ENCODE peak calls at places on chromosomes 7 and 10, in five cellular contexts. One of them, this sample, is unnamed. For H3K9me3 and H3K36me3, the result is how much of the 10 kb centered on the place peaks cover.

GRCh38 chr10:83574770-83575169 is 564.5 kb upstream of the GHITM start:
- DNase-seq in tibial artery: no peak
- DNase-seq in sigmoid colon: no peak
- DNase-seq in BE2C: no peak
- DNase-seq in WERI-Rb-1: no peak
- DNase-seq in this sample: no peak

GRCh38 chr7:87574630-87575029 is 26.1 kb downstream of the ABCB1 start:
- DNase-seq in tibial artery: no peak
- DNase-seq in BE2C: no peak
- DNase-seq in WERI-Rb-1: no peak
- DNase-seq in sigmoid colon: no peak
- DNase-seq in this sample: no peak

GRCh38 chr10:105837951-105838350 is 1196.9 kb downstream of the SORCS3 start:
- DNase-seq in WERI-Rb-1: no peak
- DNase-seq in sigmoid colon: no peak
- DNase-seq in BE2C: no peak
- DNase-seq in tibial artery: no peak
- DNase-seq in this sample: no peak

GRCh38 chr10:132371641-132372081 is 25.3 kb upstream of the PWWP2B start:
- DNase-seq in BE2C: no peak
- DNase-seq in tibial artery: peak
- DNase-seq in sigmoid colon: no peak
- DNase-seq in WERI-Rb-1: peak
- DNase-seq in this sample: peak

GRCh38 chr10:12708921-12709320 is 292.6 kb downstream of the CCDC3 start:
- DNase-seq in sigmoid colon: peak
- DNase-seq in tibial artery: no peak
- DNase-seq in BE2C: no peak
- DNase-seq in WERI-Rb-1: no peak
- DNase-seq in this sample: no peak

GRCh38 chr7:95725170-95725569 is 47.2 kb upstream of the DYNC1I1 start:
- DNase-seq in BE2C: no peak
- DNase-seq in tibial artery: no peak
- DNase-seq in WERI-Rb-1: peak
- DNase-seq in sigmoid colon: no peak
- DNase-seq in this sample: no peak

GRCh38 chr10:14056545-14057332 is 274.0 kb downstream of the FRMD4A start:
- DNase-seq in tibial artery: no peak
- DNase-seq in WERI-Rb-1: no peak
- DNase-seq in sigmoid colon: no peak
- DNase-seq in BE2C: no peak
- DNase-seq in this sample: no peak

GRCh38 chr10:132926070-132926469 is 16.3 kb downstream of the CFAP46 start:
- DNase-seq in tibial artery: no peak
- DNase-seq in BE2C: no peak
- DNase-seq in sigmoid colon: no peak
- DNase-seq in WERI-Rb-1: no peak
- DNase-seq in this sample: no peak

GRCh38 chr10:123622381-123622780 is 43.8 kb upstream of the GPR26 start:
- DNase-seq in tibial artery: no peak
- DNase-seq in sigmoid colon: no peak
- DNase-seq in BE2C: no peak
- DNase-seq in WERI-Rb-1: no peak
- DNase-seq in this sample: no peak

GRCh38 chr7:121608785-121609184 is 212.7 kb upstream of the FAM3C start:
- DNase-seq in BE2C: no peak
- DNase-seq in WERI-Rb-1: peak
- DNase-seq in tibial artery: no peak
- DNase-seq in sigmoid colon: no peak
- DNase-seq in this sample: no peak

GRCh38 chr7:158103378-158103777 is 484.2 kb downstream of the PTPRN2 start:
- DNase-seq in sigmoid colon: no peak
- DNase-seq in tibial artery: no peak
- DNase-seq in BE2C: no peak
- DNase-seq in WERI-Rb-1: no peak
- DNase-seq in this sample: no peak

GRCh38 chr7:155195939-155196523 is 101.6 kb upstream of the INSIG1 start:
- DNase-seq in BE2C: no peak
- DNase-seq in tibial artery: no peak
- DNase-seq in sigmoid colon: no peak
- DNase-seq in WERI-Rb-1: no peak
- DNase-seq in this sample: no peak

GRCh38 chr10:35421553-35422178 is 85.4 kb downstream of the CCNY start:
- DNase-seq in WERI-Rb-1: no peak
- DNase-seq in BE2C: peak
- DNase-seq in sigmoid colon: peak
- DNase-seq in tibial artery: peak
- DNase-seq in this sample: no peak

GRCh38 chr10:99689461-99689860 is 30.2 kb downstream of the ENTPD7 start:
- DNase-seq in sigmoid colon: no peak
- DNase-seq in BE2C: no peak
- DNase-seq in tibial artery: no peak
- DNase-seq in WERI-Rb-1: no peak
- DNase-seq in this sample: no peak

GRCh38 chr10:24872049-24872789 is 80.2 kb downstream of the PRTFDC1 start:
- DNase-seq in BE2C: no peak
- DNase-seq in sigmoid colon: no peak
- DNase-seq in tibial artery: no peak
- DNase-seq in WERI-Rb-1: no peak
- DNase-seq in this sample: no peak

GRCh38 chr7:142249918-142250317 is 7.9 kb downstream of the PRSS58 start:
- DNase-seq in tibial artery: no peak
- DNase-seq in sigmoid colon: no peak
- DNase-seq in WERI-Rb-1: no peak
- DNase-seq in BE2C: no peak
- DNase-seq in this sample: no peak

GRCh38 chr10:43233601-43234430 is 33.0 kb downstream of the RASGEF1A start:
- DNase-seq in WERI-Rb-1: peak
- DNase-seq in sigmoid colon: peak
- DNase-seq in tibial artery: peak
- DNase-seq in BE2C: peak
- DNase-seq in this sample: no peak

GRCh38 chr10:4535531-4535930 is 290.5 kb upstream of the AKR1E2 start:
- DNase-seq in BE2C: no peak
- DNase-seq in sigmoid colon: no peak
- DNase-seq in tibial artery: no peak
- DNase-seq in WERI-Rb-1: no peak
- DNase-seq in this sample: no peak

GRCh38 chr10:89119651-89120050 is 87.5 kb downstream of the CH25H start:
- DNase-seq in sigmoid colon: no peak
- DNase-seq in BE2C: no peak
- DNase-seq in WERI-Rb-1: no peak
- DNase-seq in tibial artery: no peak
- DNase-seq in this sample: no peak

GRCh38 chr7:7428806-7429205 is 106.9 kb downstream of the COL28A1 start:
- DNase-seq in WERI-Rb-1: no peak
- DNase-seq in sigmoid colon: no peak
- DNase-seq in tibial artery: no peak
- DNase-seq in BE2C: no peak
- DNase-seq in this sample: no peak

GRCh38 chr7:14765731-14766130 is 136.8 kb downstream of the DGKB start:
- DNase-seq in WERI-Rb-1: no peak
- DNase-seq in tibial artery: no peak
- DNase-seq in sigmoid colon: no peak
- DNase-seq in BE2C: no peak
- DNase-seq in this sample: no peak

GRCh38 chr10:620971-621370 is 68.5 kb downstream of the DIP2C start:
- DNase-seq in BE2C: no peak
- DNase-seq in WERI-Rb-1: no peak
- DNase-seq in sigmoid colon: no peak
- DNase-seq in tibial artery: no peak
- DNase-seq in this sample: no peak

DNA sequence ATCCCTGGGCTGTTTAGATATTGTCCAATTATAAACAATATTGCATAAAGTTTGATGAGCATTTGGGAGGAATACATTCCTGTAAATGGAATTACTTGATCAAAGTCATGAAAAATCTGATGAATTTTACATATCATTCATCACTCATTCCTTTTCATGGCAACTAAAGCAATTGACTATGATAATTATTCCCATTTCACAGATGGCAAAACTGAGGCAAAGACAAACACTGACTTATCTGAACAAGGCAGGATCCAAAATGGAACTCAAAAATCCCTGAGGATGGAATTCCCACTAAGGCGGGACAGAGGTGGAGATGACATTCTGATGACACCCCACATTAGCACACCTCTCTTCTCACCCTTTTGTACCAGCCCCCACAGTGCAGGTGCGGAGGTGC is 17.1 kb downstream of the SLIT1 start:
- DNase-seq in sigmoid colon: no peak
- DNase-seq in tibial artery: no peak
- DNase-seq in BE2C: no peak
- DNase-seq in WERI-Rb-1: no peak
- DNase-seq in this sample: no peak
- H3K9me3 ChIP-seq in sigmoid colon: under half
- H3K9me3 ChIP-seq in tibial artery: under half
- H3K9me3 ChIP-seq in BE2C: under half
- H3K9me3 ChIP-seq in WERI-Rb-1: under half
- H3K9me3 ChIP-seq in this sample: under half

GRCh38 chr10:84845628-84846261 is 517.4 kb downstream of the CCSER2 start:
- DNase-seq in BE2C: peak
- DNase-seq in tibial artery: no peak
- DNase-seq in sigmoid colon: no peak
- DNase-seq in WERI-Rb-1: peak
- DNase-seq in this sample: no peak
- TF ChIP-seq CTCF in BE2C: peak
- TF ChIP-seq CTCF in tibial artery: no peak
- TF ChIP-seq CTCF in sigmoid colon: no peak
- TF ChIP-seq CTCF in WERI-Rb-1: peak
- TF ChIP-seq CTCF in this sample: no peak

DNA sequence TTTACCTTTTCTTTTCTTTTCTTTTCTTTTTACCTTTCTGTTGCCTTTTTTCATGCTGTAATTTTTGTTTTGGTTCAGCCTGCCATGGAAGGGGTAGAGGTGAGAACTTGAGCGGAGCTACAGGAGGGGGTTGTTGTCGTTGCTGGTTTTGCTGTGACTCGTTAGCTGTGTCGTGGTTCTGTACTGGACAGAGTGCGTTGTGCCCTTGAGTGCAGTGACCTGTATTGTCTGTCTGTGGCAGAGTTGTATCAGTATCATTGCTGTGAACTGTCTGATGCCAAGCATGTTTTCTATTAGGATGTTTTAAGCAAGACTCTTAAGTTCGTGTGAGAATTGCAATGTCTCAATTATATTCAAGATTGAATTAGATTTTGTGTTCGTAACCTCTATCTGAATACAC is 67.5 kb downstream of the TRRAP start:
- DNase-seq in WERI-Rb-1: no peak
- DNase-seq in BE2C: no peak
- DNase-seq in tibial artery: no peak
- DNase-seq in sigmoid colon: no peak
- DNase-seq in this sample: no peak
- H3K36me3 ChIP-seq in WERI-Rb-1: half or more
- H3K36me3 ChIP-seq in BE2C: half or more
- H3K36me3 ChIP-seq in tibial artery: half or more
- H3K36me3 ChIP-seq in sigmoid colon: half or more
- H3K36me3 ChIP-seq in this sample: half or more

DNA sequence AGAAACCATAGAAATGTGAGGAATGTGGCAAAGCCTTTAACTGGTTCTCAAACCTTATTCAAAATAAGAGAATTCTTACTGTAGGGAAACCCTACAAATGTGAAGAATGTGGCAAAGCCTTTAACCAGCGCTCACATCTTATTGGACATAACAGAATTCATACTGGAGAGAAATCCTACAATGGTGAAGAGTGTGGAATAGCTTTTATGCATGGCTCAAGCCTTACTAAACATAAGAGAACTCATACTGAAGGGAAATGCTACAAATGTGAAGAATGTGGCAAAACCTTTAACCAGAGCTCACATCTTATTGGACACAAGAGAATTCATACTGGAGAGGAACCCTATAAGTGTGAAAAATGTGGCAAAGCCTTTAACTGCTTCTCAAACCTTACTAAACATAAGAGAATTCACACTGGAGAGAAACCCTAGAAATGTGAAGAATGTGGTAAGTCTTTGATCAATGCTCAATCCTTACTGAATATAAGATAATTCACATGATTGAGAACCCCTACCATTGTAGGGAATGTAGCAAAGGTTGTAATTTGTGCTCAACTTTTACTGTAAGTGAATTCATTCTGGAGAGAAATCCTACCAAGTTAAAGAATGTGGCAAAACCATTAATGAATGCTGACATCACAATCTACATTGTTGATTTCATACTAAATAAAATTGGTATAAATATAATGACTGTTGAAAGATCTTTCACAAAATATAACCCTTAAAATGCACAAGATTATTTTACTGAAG is 142.5 kb upstream of the ZNF479 start:
- DNase-seq in tibial artery: no peak
- DNase-seq in sigmoid colon: no peak
- DNase-seq in WERI-Rb-1: no peak
- DNase-seq in BE2C: no peak
- DNase-seq in this sample: no peak
- H3K9me3 ChIP-seq in tibial artery: under half
- H3K9me3 ChIP-seq in sigmoid colon: under half
- H3K9me3 ChIP-seq in WERI-Rb-1: under half
- H3K9me3 ChIP-seq in BE2C: under half
- H3K9me3 ChIP-seq in this sample: under half

GRCh38 chr7:391961-392524 is 102.1 kb downstream of the FOXL3 start:
- DNase-seq in sigmoid colon: peak
- DNase-seq in BE2C: no peak
- DNase-seq in tibial artery: peak
- DNase-seq in WERI-Rb-1: no peak
- DNase-seq in this sample: no peak
- TF ChIP-seq CTCF in sigmoid colon: no peak
- TF ChIP-seq CTCF in BE2C: no peak
- TF ChIP-seq CTCF in tibial artery: no peak
- TF ChIP-seq CTCF in WERI-Rb-1: no peak
- TF ChIP-seq CTCF in this sample: no peak

GRCh38 chr7:137879357-137880158 is 32.8 kb upstream of the DGKI start:
- DNase-seq in sigmoid colon: peak
- DNase-seq in tibial artery: no peak
- DNase-seq in BE2C: no peak
- DNase-seq in WERI-Rb-1: no peak
- DNase-seq in this sample: no peak

GRCh38 chr7:137881607-137882260 is 35.0 kb upstream of the DGKI start:
- DNase-seq in tibial artery: no peak
- DNase-seq in WERI-Rb-1: no peak
- DNase-seq in sigmoid colon: no peak
- DNase-seq in BE2C: no peak
- DNase-seq in this sample: no peak

GRCh38 chr7:137882806-137883205 is 36.0 kb upstream of the DGKI start:
- DNase-seq in BE2C: no peak
- DNase-seq in tibial artery: no peak
- DNase-seq in sigmoid colon: no peak
- DNase-seq in WERI-Rb-1: no peak
- DNase-seq in this sample: no peak

GRCh38 chr7:137880432-137880831 is 33.7 kb upstream of the DGKI start:
- DNase-seq in BE2C: no peak
- DNase-seq in sigmoid colon: no peak
- DNase-seq in WERI-Rb-1: no peak
- DNase-seq in tibial artery: no peak
- DNase-seq in this sample: no peak

GRCh38 chr7:137882261-137882668 is 35.5 kb upstream of the DGKI start:
- DNase-seq in WERI-Rb-1: no peak
- DNase-seq in sigmoid colon: peak
- DNase-seq in BE2C: peak
- DNase-seq in tibial artery: peak
- DNase-seq in this sample: peak
- H3K36me3 ChIP-seq in WERI-Rb-1: under half
- H3K36me3 ChIP-seq in sigmoid colon: half or more
- H3K36me3 ChIP-seq in BE2C: under half
- H3K36me3 ChIP-seq in tibial artery: half or more
- H3K36me3 ChIP-seq in this sample: half or more